ENCODE peak calls at places on chromosomes 1 and 21, in seven cellular contexts. C is tibial nerve, H is sigmoid colon, W is IMR-90, N is transverse colon, P is endothelial cell of umbilical vein, X is H54. A is an unnamed sample.

GRCh38 chr21:33286600-33287456 is 20.7 kb downstream of the IL10RB start:
- DNase-seq in P (peak; percentile 75), H (no peak), X (peak; percentile 43), W (peak; percentile 70), C (no peak), N (peak; percentile 33), A (peak; percentile 69)

GRCh38 chr1:64499966-64500365 is 30.0 kb downstream of the CACHD1 start:
- DNase-seq in X (no peak), W (no peak), H (no peak), C (no peak), P (no peak), N (no peak), A (no peak)

GRCh38 chr1:234656981-234657651 is 47.1 kb upstream of the IRF2BP2 start:
- DNase-seq in H (no peak), C (no peak), P (peak; percentile 92), X (peak; percentile 83), N (peak; percentile 22), W (peak; percentile 99), A (no peak)

GRCh38 chr1:12539320-12539704 is 78.7 kb downstream of the DHRS3 start:
- DNase-seq in P (no peak), C (no peak), H (no peak), W (no peak), N (no peak), X (no peak), A (no peak)

GRCh38 chr1:160836561-160836960 is 26.1 kb downstream of the CD244 start:
- DNase-seq in N (no peak), W (no peak), H (no peak), C (no peak), P (no peak), X (no peak), A (no peak)

GRCh38 chr1:112808861-112809684 is 93.9 kb upstream of the PPM1J start:
- DNase-seq in N (peak; percentile 82), H (peak; percentile 74), P (peak; percentile 80), X (peak; percentile 78), C (peak; percentile 36), W (peak; percentile 57), A (peak; percentile 65)

GRCh38 chr1:235867903-235868469 is 1.3 kb upstream of the LYST start:
- DNase-seq in P (no peak), H (no peak), C (no peak), N (no peak), X (no peak), W (no peak), A (no peak)

GRCh38 chr1:179968994-179969919 is 14.6 kb downstream of the CEP350 start:
- DNase-seq in N (no peak), C (no peak), H (no peak), P (no peak), X (no peak), W (no peak), A (peak; percentile 14)

GRCh38 chr1:61055110-61055614 is 27.2 kb upstream of the NFIA start:
- DNase-seq in P (peak; percentile 67), N (no peak), W (peak; percentile 14), C (no peak), H (peak; percentile 72), X (no peak), A (no peak)

GRCh38 chr1:223197923-223198627 is 55.0 kb upstream of the TLR5 start:
- DNase-seq in P (no peak), X (no peak), W (no peak), N (no peak), H (no peak), C (no peak), A (no peak)

GRCh38 chr1:241677171-241677570 is 25.1 kb downstream of the WDR64 start:
- DNase-seq in H (no peak), N (no peak), P (no peak), C (no peak), W (no peak), X (no peak), A (no peak)

GRCh38 chr1:95018602-95019369 is 54.0 kb downstream of the ALG14 start:
- DNase-seq in N (no peak), H (no peak), C (no peak), W (peak; percentile 69), X (peak; percentile 20), P (peak; percentile 36), A (no peak)

GRCh38 chr1:50873458-50874187 is 86.4 kb downstream of the FAF1 start:
- DNase-seq in P (peak; percentile 74), X (peak; percentile 15), C (peak; percentile 14), N (peak; percentile 80), W (peak; percentile 37), H (no peak), A (peak; percentile 80)

GRCh38 chr21:42513985-42514882 is 582 bp downstream of the SLC37A1 start:
- DNase-seq in C (no peak), H (peak; percentile 72), N (peak; percentile 74), P (peak; percentile 22), W (no peak), X (no peak), A (peak; percentile 66)

GRCh38 chr1:117565083-117565556 is 40.7 kb upstream of the TENT5C start:
- DNase-seq in W (no peak), C (no peak), N (no peak), X (no peak), P (no peak), H (no peak), A (no peak)

GRCh38 chr1:27536004-27536757 is 46.2 kb upstream of the WASF2 start:
- DNase-seq in C (no peak), P (no peak), W (no peak), H (no peak), X (no peak), N (no peak), A (no peak)

GRCh38 chr21:33904041-33904440 is 11.6 kb downstream of the ATP5PO start:
- DNase-seq in N (no peak), H (peak; percentile 36), W (no peak), C (no peak), X (no peak), P (no peak), A (peak; percentile 45)

GRCh38 chr1:169204184-169204583 is 97.7 kb downstream of the ATP1B1 start:
- DNase-seq in W (no peak), C (no peak), H (no peak), X (no peak), N (no peak), P (no peak), A (no peak)

GRCh38 chr1:18908911-18909771 is 6.8 kb upstream of the ALDH4A1 start:
- DNase-seq in N (no peak), X (no peak), P (no peak), H (no peak), C (no peak), W (no peak), A (no peak)

GRCh38 chr1:18907021-18907913 is 4.9 kb upstream of the ALDH4A1 start:
- DNase-seq in P (peak; percentile 79), H (peak; percentile 83), C (no peak), W (peak; percentile 64), N (peak; percentile 44), X (peak; percentile 37), A (peak; percentile 83)

GRCh38 chr1:18903313-18903671 is 937 bp upstream of the ALDH4A1 start:
- DNase-seq in X (no peak), W (no peak), N (no peak), C (no peak), P (no peak), H (no peak), A (no peak)

GRCh38 chr1:18912550-18912949 is 10.2 kb upstream of the ALDH4A1 start:
- DNase-seq in N (no peak), P (no peak), H (no peak), W (no peak), X (no peak), C (no peak), A (no peak)

DNA sequence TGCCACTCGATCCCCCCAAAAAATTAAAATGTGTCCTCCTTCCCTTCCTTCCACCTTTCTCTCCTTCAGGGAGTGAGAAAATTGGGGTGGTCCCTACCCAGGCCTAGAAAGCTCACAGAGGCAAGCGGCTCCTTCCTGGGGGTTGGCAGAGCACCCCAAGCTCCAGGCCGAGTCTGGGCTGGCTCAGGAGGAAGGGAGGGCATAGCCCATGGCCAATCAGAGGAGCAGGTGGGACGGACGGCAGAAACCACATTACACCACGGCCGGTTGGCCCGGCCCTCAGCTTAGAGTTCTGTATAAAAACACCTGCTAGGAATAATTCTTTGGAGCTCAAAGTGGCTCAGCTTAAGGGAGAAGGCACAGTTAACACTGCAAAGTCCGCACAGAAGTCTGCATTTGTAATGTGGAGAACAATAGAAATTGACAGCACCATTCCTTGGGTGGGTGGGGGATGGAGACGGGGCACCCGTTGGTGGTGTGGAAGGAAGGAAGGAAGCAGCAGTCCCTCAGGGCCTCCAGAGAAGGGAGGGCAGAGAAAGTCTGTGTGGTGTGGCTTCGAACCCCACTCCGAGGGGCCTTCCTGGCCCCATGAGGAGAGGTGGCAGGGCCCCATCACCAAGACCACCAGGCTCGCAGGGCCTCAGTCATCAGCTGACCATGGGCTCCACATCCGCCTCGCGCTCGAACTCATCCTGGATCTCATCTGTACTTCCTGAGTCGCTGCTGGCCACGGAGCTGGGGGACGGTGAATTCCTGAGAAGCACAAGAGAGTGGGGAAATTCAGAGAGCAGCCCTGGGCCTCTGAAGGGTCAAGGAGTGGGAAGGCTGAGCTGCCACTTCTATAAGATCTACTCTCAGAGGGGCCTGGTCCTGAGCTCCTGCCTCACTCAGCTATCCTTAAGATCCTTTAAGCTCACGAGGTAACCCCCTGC is 5.8 kb upstream of the ALDH4A1 start:
- DNase-seq in X (no peak), W (no peak), P (peak; percentile 45), C (no peak), N (no peak), H (no peak), A (no peak)
- TF ChIP-seq POLR2A in X (no peak), W (no peak), P (no peak), C (no peak), N (no peak), H (no peak), A (no peak)

GRCh38 chr1:210608766-210609165 is 280.1 kb downstream of the HHAT start:
- DNase-seq in C (no peak), X (no peak), H (no peak), P (no peak), W (no peak), N (no peak), A (no peak)
- TF ChIP-seq POLR2A in C (no peak), X (no peak), H (no peak), P (no peak), W (no peak), N (no peak), A (no peak)

DNA sequence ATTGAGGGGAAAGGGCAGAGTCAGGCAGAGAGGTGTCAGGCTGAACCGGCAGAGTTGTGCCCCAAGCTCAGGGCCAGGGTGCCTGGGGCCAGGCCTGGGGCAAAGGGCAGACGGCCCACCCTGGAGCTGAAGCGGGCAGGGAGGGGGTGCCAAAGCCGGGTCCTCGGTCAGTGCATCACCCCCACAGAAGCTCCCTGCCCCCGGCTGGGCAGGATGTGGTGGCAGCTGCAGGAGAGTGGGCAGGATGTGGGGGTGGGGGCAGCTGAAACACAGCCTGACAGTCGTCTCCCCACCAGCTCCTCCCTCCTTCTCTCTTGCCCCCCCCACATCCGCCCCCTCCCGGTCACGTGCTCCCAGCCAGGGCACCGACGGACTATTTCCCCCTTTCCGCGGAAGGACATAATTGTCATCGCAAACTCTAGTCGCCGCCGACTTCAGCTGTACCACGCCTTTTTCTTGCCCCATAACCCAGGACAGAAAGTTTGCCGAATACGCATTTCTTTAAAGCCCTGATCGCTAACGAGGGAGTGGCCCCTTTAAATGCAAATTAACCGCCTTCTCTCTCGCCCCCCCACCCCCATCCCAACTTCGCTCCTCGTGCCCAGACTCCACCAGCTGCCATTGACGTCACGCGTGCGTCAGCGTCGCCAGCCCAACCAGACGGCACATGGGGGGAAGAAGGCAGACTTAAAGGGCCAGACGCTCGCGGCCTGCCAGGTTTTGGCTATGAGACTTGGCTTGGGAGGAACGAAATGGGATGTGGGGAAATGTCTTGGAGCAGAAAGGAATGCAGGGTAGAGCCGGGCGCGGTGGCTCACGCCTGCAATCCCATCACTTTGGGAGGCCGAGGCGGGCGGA is 4.5 kb upstream of the MEF2D start:
- DNase-seq in N (peak; percentile 100), X (peak; percentile 97), W (peak; percentile 99), C (peak; percentile 99), H (peak; percentile 100), P (peak; percentile 98), A (peak; percentile 100)
- TF ChIP-seq POLR2A in N (peak; percentile 56), X (peak; percentile 43), W (peak; percentile 74), C (peak; percentile 68), H (peak; percentile 50), P (peak; percentile 23), A (peak; percentile 64)

GRCh38 chr1:91799863-91800262 is 86.1 kb downstream of the TGFBR3 start:
- DNase-seq in X (no peak), N (no peak), H (no peak), P (no peak), W (no peak), C (no peak), A (no peak)
- TF ChIP-seq POLR2A in X (no peak), N (no peak), H (no peak), P (no peak), W (no peak), C (no peak), A (no peak)

A was measured in adrenal gland.